ENCODE peak calls at places on chromosome 18, in nine cellular contexts. Y is non-pigmented ciliary epithelial cell; I is NCI-H1105; P is activated CD4-positive, alpha-beta T cell treated with anti-CD3 and anti-CD28 coated beads, Interleukin-2, amount 50 U/mL, for 1 hour; W is RPMI8226; Q is A172; C is neuronal stem cell; N is iPS DF 6.9; V is posterior vena cava. H is an unnamed sample.

GRCh38 chr18:54280206-54280550 is 10.9 kb downstream of the POLI start:
- DNase-seq in Q (no peak), P (no peak), W (no peak), Y (no peak), C (no peak), I (no peak), V (no peak), N (no peak), H (no peak)

GRCh38 chr18:48021273-48021914 is 90.9 kb upstream of the SMAD2 start:
- DNase-seq in C (no peak), Q (no peak), P (no peak), N (no peak), I (no peak), W (no peak), Y (no peak), V (no peak), H (no peak)

GRCh38 chr18:75533954-75534353 is 106.5 kb upstream of the SMIM21 start:
- DNase-seq in P (no peak), W (no peak), N (no peak), C (no peak), Q (no peak), Y (no peak), V (no peak), I (no peak), H (peak)

GRCh38 chr18:71919211-71919610 is 624.9 kb downstream of the CBLN2 start:
- DNase-seq in Y (no peak), P (no peak), Q (no peak), N (no peak), I (no peak), C (no peak), W (no peak), V (no peak), H (no peak)

GRCh38 chr18:70172225-70172624 is 33.3 kb downstream of the RTTN start:
- DNase-seq in N (no peak), P (no peak), I (no peak), Q (peak), Y (no peak), C (no peak), V (no peak), W (no peak), H (peak)

GRCh38 chr18:13431886-13432285 is 213.3 kb downstream of the LDLRAD4 start:
- DNase-seq in C (no peak), V (no peak), I (no peak), P (no peak), N (no peak), Y (no peak), Q (no peak), W (no peak), H (no peak)

GRCh38 chr18:79949571-79950439 is 1.6 kb downstream of the SLC66A2 start:
- DNase-seq in I (no peak), V (peak), C (no peak), Q (no peak), Y (no peak), W (peak), P (no peak), N (no peak), H (peak)

GRCh38 chr18:49021433-49022129 is 70.8 kb upstream of the SMAD7 start:
- DNase-seq in V (peak), I (no peak), W (peak), N (peak), Q (peak), Y (no peak), C (no peak), P (peak), H (peak)

GRCh38 chr18:48410095-48410920 is 1.1 kb upstream of the ZBTB7C start:
- DNase-seq in N (no peak), C (peak), P (peak), Y (peak), V (peak), W (peak), Q (peak), I (peak), H (peak)

GRCh38 chr18:32470136-32470712 is 458 bp downstream of the GAREM1 start:
- DNase-seq in Q (no peak), I (no peak), P (no peak), W (peak), N (no peak), V (peak), C (peak), Y (no peak), H (peak)

GRCh38 chr18:79274823-79275222 is 120.9 kb upstream of the NFATC1 start:
- DNase-seq in Q (no peak), C (no peak), P (no peak), Y (no peak), I (no peak), V (no peak), W (no peak), N (no peak), H (no peak)

GRCh38 chr18:10927290-10927979 is 221.9 kb downstream of the PIEZO2 start:
- DNase-seq in V (no peak), W (no peak), Q (peak), Y (no peak), N (no peak), C (no peak), I (no peak), P (no peak), H (peak)

GRCh38 chr18:48979944-48980890 is 29.5 kb upstream of the SMAD7 start:
- DNase-seq in N (no peak), Q (peak), C (no peak), V (no peak), P (no peak), I (no peak), W (no peak), Y (no peak), H (peak)

GRCh38 chr18:23547806-23548205 is 38.5 kb downstream of the NPC1 start:
- DNase-seq in W (no peak), N (no peak), I (no peak), Q (peak), V (no peak), P (no peak), C (no peak), Y (no peak), H (peak)

H was measured in GM23248.